ENCODE peak calls at places on chromosomes 5 and 9, in seven cellular contexts. M, O, H, J, X, A and R are unnamed samples.

GRCh38 chr5:124043456-124043855 is 531.5 kb downstream of the CSNK1G3 start:
- DNase-seq in M (no peak), O (no peak), H (no peak), J (no peak), X (no peak), A (no peak), R (no peak)

GRCh38 chr5:142611154-142611553 is 74.7 kb downstream of the FGF1 start:
- DNase-seq in M (peak), O (peak), H (peak), J (no peak), X (peak), A (no peak), R (no peak)

GRCh38 chr5:142494119-142494518 is 169.3 kb upstream of the SPRY4 start:
- DNase-seq in M (no peak), O (no peak), H (no peak), J (no peak), X (peak), A (no peak), R (no peak)

GRCh38 chr5:43996221-43996620 is 393.0 kb downstream of the FGF10 start:
- DNase-seq in M (no peak), O (no peak), H (no peak), J (no peak), X (no peak), A (no peak), R (no peak)

GRCh38 chr5:127705120-127705892 is 2.1 kb downstream of the CCDC192 start:
- DNase-seq in M (no peak), O (no peak), H (no peak), J (no peak), X (no peak), A (no peak), R (no peak)

GRCh38 chr5:43711496-43711895 is 108.5 kb downstream of the NNT start:
- DNase-seq in M (no peak), O (no peak), H (peak), J (no peak), X (no peak), A (no peak), R (no peak)

GRCh38 chr9:134365791-134366222 is 39.6 kb downstream of the RXRA start:
- DNase-seq in M (peak), O (no peak), H (no peak), J (no peak), X (no peak), A (no peak), R (no peak)

GRCh38 chr5:1860949-1861348 is 21.8 kb downstream of the IRX4 start:
- DNase-seq in M (peak), O (no peak), H (no peak), J (no peak), X (no peak), A (no peak), R (no peak)

GRCh38 chr9:4333231-4333740 is 33.4 kb upstream of the GLIS3 start:
- DNase-seq in M (no peak), O (no peak), H (no peak), J (no peak), X (no peak), A (no peak), R (no peak)

GRCh38 chr5:133907075-133907474 is 61.4 kb downstream of the C5orf15 start:
- DNase-seq in M (peak), O (no peak), H (no peak), J (no peak), X (no peak), A (no peak), R (no peak)